ENCODE peak calls at places on chromosomes 5 and 9, in eight cellular contexts. One of them, this sample, is unnamed.

GRCh38 chr5:16976625-16977008 is 40.5 kb upstream of the MYO10 start:
- DNase-seq in lung: no peak
- DNase-seq in WTC11: no peak
- DNase-seq in upper lobe of right lung: no peak
- DNase-seq in fibroblast of pulmonary artery: no peak
- DNase-seq in NB4: no peak
- DNase-seq in HCT116: no peak
- DNase-seq in HFFc6: no peak
- DNase-seq in this sample: no peak

GRCh38 chr9:135167839-135168378 is 80.4 kb downstream of the OLFM1 start:
- DNase-seq in HFFc6: no peak
- DNase-seq in upper lobe of right lung: no peak
- DNase-seq in NB4: no peak
- DNase-seq in fibroblast of pulmonary artery: no peak
- DNase-seq in HCT116: no peak
- DNase-seq in lung: no peak
- DNase-seq in WTC11: no peak
- DNase-seq in this sample: no peak

GRCh38 chr9:107644774-107645463 is 155.3 kb upstream of the KLF4 start:
- DNase-seq in WTC11: no peak
- DNase-seq in lung: peak
- DNase-seq in HFFc6: no peak
- DNase-seq in HCT116: no peak
- DNase-seq in fibroblast of pulmonary artery: peak
- DNase-seq in NB4: no peak
- DNase-seq in upper lobe of right lung: peak
- DNase-seq in this sample: no peak

GRCh38 chr5:170315154-170315553 is 17.6 kb upstream of the LCP2 start:
- DNase-seq in HCT116: no peak
- DNase-seq in NB4: no peak
- DNase-seq in WTC11: no peak
- DNase-seq in fibroblast of pulmonary artery: peak
- DNase-seq in HFFc6: no peak
- DNase-seq in upper lobe of right lung: no peak
- DNase-seq in lung: no peak
- DNase-seq in this sample: no peak

GRCh38 chr5:68368686-68369359 is 153.3 kb downstream of the PIK3R1 start:
- DNase-seq in HCT116: no peak
- DNase-seq in upper lobe of right lung: no peak
- DNase-seq in WTC11: no peak
- DNase-seq in lung: no peak
- DNase-seq in HFFc6: no peak
- DNase-seq in NB4: no peak
- DNase-seq in fibroblast of pulmonary artery: peak
- DNase-seq in this sample: no peak

GRCh38 chr5:43041669-43042175 is 1.6 kb upstream of the ANXA2R start:
- DNase-seq in HFFc6: peak
- DNase-seq in fibroblast of pulmonary artery: peak
- DNase-seq in lung: peak
- DNase-seq in NB4: peak
- DNase-seq in WTC11: peak
- DNase-seq in upper lobe of right lung: no peak
- DNase-seq in HCT116: no peak
- DNase-seq in this sample: no peak

GRCh38 chr5:127739807-127740384 is 36.7 kb downstream of the CCDC192 start:
- DNase-seq in NB4: peak
- DNase-seq in WTC11: no peak
- DNase-seq in HCT116: no peak
- DNase-seq in upper lobe of right lung: no peak
- DNase-seq in lung: no peak
- DNase-seq in HFFc6: no peak
- DNase-seq in fibroblast of pulmonary artery: no peak
- DNase-seq in this sample: no peak

GRCh38 chr5:143063175-143063970 is 293.2 kb downstream of the ARHGAP26 start:
- DNase-seq in lung: peak
- DNase-seq in NB4: no peak
- DNase-seq in HFFc6: no peak
- DNase-seq in HCT116: no peak
- DNase-seq in WTC11: no peak
- DNase-seq in upper lobe of right lung: no peak
- DNase-seq in fibroblast of pulmonary artery: peak
- DNase-seq in this sample: no peak

GRCh38 chr5:67792891-67793290 is 422.7 kb upstream of the PIK3R1 start:
- DNase-seq in fibroblast of pulmonary artery: no peak
- DNase-seq in lung: no peak
- DNase-seq in upper lobe of right lung: no peak
- DNase-seq in HFFc6: no peak
- DNase-seq in HCT116: no peak
- DNase-seq in NB4: no peak
- DNase-seq in WTC11: no peak
- DNase-seq in this sample: no peak

GRCh38 chr5:151150484-151151262 is 6.9 kb downstream of the ANXA6 start:
- DNase-seq in upper lobe of right lung: no peak
- DNase-seq in HFFc6: peak
- DNase-seq in lung: no peak
- DNase-seq in HCT116: no peak
- DNase-seq in WTC11: no peak
- DNase-seq in fibroblast of pulmonary artery: peak
- DNase-seq in NB4: peak
- DNase-seq in this sample: no peak

GRCh38 chr5:10607666-10608442 is 44.0 kb downstream of the ANKRD33B start:
- DNase-seq in fibroblast of pulmonary artery: peak
- DNase-seq in lung: no peak
- DNase-seq in NB4: peak
- DNase-seq in HCT116: no peak
- DNase-seq in upper lobe of right lung: no peak
- DNase-seq in HFFc6: no peak
- DNase-seq in WTC11: no peak
- DNase-seq in this sample: no peak

GRCh38 chr9:126482361-126483044 is 131.2 kb upstream of the LMX1B start:
- DNase-seq in NB4: no peak
- DNase-seq in HFFc6: no peak
- DNase-seq in WTC11: peak
- DNase-seq in HCT116: no peak
- DNase-seq in fibroblast of pulmonary artery: peak
- DNase-seq in upper lobe of right lung: no peak
- DNase-seq in lung: no peak
- DNase-seq in this sample: no peak

GRCh38 chr5:148474025-148474511 is 90.3 kb downstream of the FBXO38 start:
- DNase-seq in WTC11: no peak
- DNase-seq in HCT116: no peak
- DNase-seq in upper lobe of right lung: no peak
- DNase-seq in lung: no peak
- DNase-seq in fibroblast of pulmonary artery: peak
- DNase-seq in NB4: no peak
- DNase-seq in HFFc6: no peak
- DNase-seq in this sample: no peak

GRCh38 chr9:136669791-136670464 is 7.2 kb downstream of the EGFL7 start:
- DNase-seq in lung: no peak
- DNase-seq in fibroblast of pulmonary artery: no peak
- DNase-seq in upper lobe of right lung: no peak
- DNase-seq in WTC11: no peak
- DNase-seq in HFFc6: no peak
- DNase-seq in NB4: no peak
- DNase-seq in HCT116: no peak
- DNase-seq in this sample: no peak

GRCh38 chr5:175548899-175549311 is 70.5 kb downstream of the SFXN1 start:
- DNase-seq in NB4: no peak
- DNase-seq in lung: no peak
- DNase-seq in WTC11: peak
- DNase-seq in HCT116: no peak
- DNase-seq in fibroblast of pulmonary artery: no peak
- DNase-seq in upper lobe of right lung: no peak
- DNase-seq in HFFc6: no peak
- DNase-seq in this sample: no peak

GRCh38 chr5:159041754-159042153 is 58.0 kb downstream of the EBF1 start:
- DNase-seq in fibroblast of pulmonary artery: no peak
- DNase-seq in NB4: no peak
- DNase-seq in WTC11: no peak
- DNase-seq in HCT116: no peak
- DNase-seq in lung: no peak
- DNase-seq in HFFc6: no peak
- DNase-seq in upper lobe of right lung: no peak
- DNase-seq in this sample: no peak

DNA sequence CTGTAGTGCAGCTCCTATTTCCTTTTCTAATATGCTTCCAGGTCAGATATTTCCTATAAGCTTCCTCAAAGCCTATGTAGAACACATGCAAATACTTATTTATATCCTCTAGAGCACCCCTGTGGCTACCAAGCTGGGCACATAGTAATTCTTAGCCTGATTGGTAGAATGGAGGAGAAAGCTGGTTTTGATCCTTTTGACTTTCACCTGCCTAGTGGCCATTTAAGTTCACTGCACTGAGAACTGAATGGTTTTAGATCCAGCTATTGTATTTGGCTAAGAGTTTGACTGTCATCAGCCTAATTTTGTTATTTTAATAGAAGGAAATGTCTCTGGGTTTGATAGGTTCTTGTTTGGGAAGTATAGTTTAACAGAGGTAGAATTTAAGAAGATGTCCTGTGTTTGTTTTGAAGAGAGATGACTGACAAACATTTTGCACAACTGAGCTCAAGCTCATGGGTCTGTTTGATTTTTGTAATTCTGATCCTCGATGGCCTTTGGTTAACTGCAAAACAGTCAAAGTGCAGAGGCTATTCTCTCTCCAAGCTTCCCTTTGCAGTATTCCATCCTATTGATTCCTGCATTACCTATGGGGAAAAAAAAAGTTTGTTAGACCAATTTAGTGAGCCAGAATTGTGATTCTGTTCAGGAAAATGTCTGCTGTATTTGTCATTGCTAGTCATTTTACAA is 85.4 kb downstream of the KCNN2 start:
- DNase-seq in lung: no peak
- DNase-seq in upper lobe of right lung: no peak
- DNase-seq in HCT116: no peak
- DNase-seq in WTC11: no peak
- DNase-seq in fibroblast of pulmonary artery: peak
- DNase-seq in HFFc6: no peak
- DNase-seq in NB4: peak
- DNase-seq in this sample: no peak
- TF ChIP-seq CTCF in lung: no peak
- TF ChIP-seq CTCF in upper lobe of right lung: peak
- TF ChIP-seq CTCF in HCT116: peak
- TF ChIP-seq CTCF in WTC11: peak
- TF ChIP-seq CTCF in fibroblast of pulmonary artery: peak
- TF ChIP-seq CTCF in HFFc6: peak
- TF ChIP-seq CTCF in NB4: peak
- TF ChIP-seq CTCF in this sample: peak

GRCh38 chr5:165055476-165055875 is 1550.1 kb downstream of the MAT2B start:
- DNase-seq in fibroblast of pulmonary artery: no peak
- DNase-seq in HCT116: no peak
- DNase-seq in WTC11: no peak
- DNase-seq in lung: no peak
- DNase-seq in NB4: no peak
- DNase-seq in upper lobe of right lung: no peak
- DNase-seq in HFFc6: no peak
- DNase-seq in this sample: no peak

GRCh38 chr5:165057156-165057555 is 1551.7 kb downstream of the MAT2B start:
- DNase-seq in lung: no peak
- DNase-seq in upper lobe of right lung: no peak
- DNase-seq in NB4: no peak
- DNase-seq in HFFc6: no peak
- DNase-seq in WTC11: no peak
- DNase-seq in fibroblast of pulmonary artery: no peak
- DNase-seq in HCT116: no peak
- DNase-seq in this sample: no peak
- TF ChIP-seq CTCF in lung: no peak
- TF ChIP-seq CTCF in upper lobe of right lung: no peak
- TF ChIP-seq CTCF in NB4: no peak
- TF ChIP-seq CTCF in HFFc6: no peak
- TF ChIP-seq CTCF in WTC11: no peak
- TF ChIP-seq CTCF in fibroblast of pulmonary artery: no peak
- TF ChIP-seq CTCF in HCT116: no peak
- TF ChIP-seq CTCF in this sample: no peak

DNA sequence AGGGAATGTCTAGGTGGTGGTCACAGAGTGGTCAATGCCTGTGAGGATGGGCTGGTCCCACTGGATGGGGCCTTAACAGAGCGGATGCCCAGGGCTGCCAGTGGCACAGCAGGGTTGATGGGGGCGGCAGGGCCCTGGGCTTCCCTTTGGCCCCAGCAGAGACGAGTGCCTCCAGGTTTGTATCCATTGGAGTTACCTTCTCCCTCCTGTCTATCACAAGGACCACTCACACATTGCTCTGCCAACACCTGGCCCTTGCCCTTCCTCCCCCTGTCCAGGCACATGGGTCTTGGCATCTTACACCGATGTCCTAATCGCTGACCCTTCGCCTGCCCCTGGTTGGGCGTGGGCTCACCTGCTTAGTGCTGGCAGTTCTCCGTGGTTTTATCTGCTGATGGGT is 26.2 kb upstream of the IRX4 start:
- DNase-seq in NB4: no peak
- DNase-seq in HCT116: no peak
- DNase-seq in WTC11: no peak
- DNase-seq in upper lobe of right lung: no peak
- DNase-seq in fibroblast of pulmonary artery: no peak
- DNase-seq in HFFc6: no peak
- DNase-seq in lung: no peak
- DNase-seq in this sample: no peak
- TF ChIP-seq CTCF in NB4: no peak
- TF ChIP-seq CTCF in HCT116: no peak
- TF ChIP-seq CTCF in WTC11: no peak
- TF ChIP-seq CTCF in upper lobe of right lung: no peak
- TF ChIP-seq CTCF in fibroblast of pulmonary artery: no peak
- TF ChIP-seq CTCF in HFFc6: no peak
- TF ChIP-seq CTCF in lung: no peak
- TF ChIP-seq CTCF in this sample: no peak

GRCh38 chr9:90141723-90142122 is 500.9 kb downstream of the DIRAS2 start:
- DNase-seq in upper lobe of right lung: no peak
- DNase-seq in WTC11: no peak
- DNase-seq in HCT116: no peak
- DNase-seq in HFFc6: no peak
- DNase-seq in NB4: peak
- DNase-seq in fibroblast of pulmonary artery: peak
- DNase-seq in lung: no peak
- DNase-seq in this sample: no peak
- TF ChIP-seq CTCF in upper lobe of right lung: peak
- TF ChIP-seq CTCF in WTC11: peak
- TF ChIP-seq CTCF in HCT116: peak
- TF ChIP-seq CTCF in HFFc6: peak
- TF ChIP-seq CTCF in NB4: peak
- TF ChIP-seq CTCF in fibroblast of pulmonary artery: peak
- TF ChIP-seq CTCF in lung: peak
- TF ChIP-seq CTCF in this sample: peak

This sample was measured in osteocyte.